ENCODE peak calls at places on chromosome 20, in nine cellular contexts. One of them, this sample, is unnamed.

GRCh38 chr20:45981261-45981660 is 9.3 kb upstream of the ZNF335 start:
- DNase-seq in NCI-H1105: no peak
- DNase-seq in RPMI8226: no peak
- DNase-seq in DND-41: no peak
- DNase-seq in occipital lobe: no peak
- DNase-seq in NCI-H1417: no peak
- DNase-seq in GM13976: no peak
- DNase-seq in left cardiac atrium: no peak
- DNase-seq in stimulated activated CD8-positive, alpha-beta memory T cell treated with anti-CD3 and anti-CD28 coated beads, Interleukin-15, amount 100 ng/mL, for 24 hours: no peak
- DNase-seq in this sample: no peak

GRCh38 chr20:36149469-36149868 is 5.1 kb upstream of the EPB41L1 start:
- DNase-seq in NCI-H1417: no peak
- DNase-seq in occipital lobe: no peak
- DNase-seq in stimulated activated CD8-positive, alpha-beta memory T cell treated with anti-CD3 and anti-CD28 coated beads, Interleukin-15, amount 100 ng/mL, for 24 hours: no peak
- DNase-seq in GM13976: no peak
- DNase-seq in NCI-H1105: no peak
- DNase-seq in left cardiac atrium: peak; percentile 61
- DNase-seq in DND-41: no peak
- DNase-seq in RPMI8226: peak; percentile 58
- DNase-seq in this sample: no peak

GRCh38 chr20:46970937-46971630 is 76.4 kb downstream of the EYA2 start:
- DNase-seq in stimulated activated CD8-positive, alpha-beta memory T cell treated with anti-CD3 and anti-CD28 coated beads, Interleukin-15, amount 100 ng/mL, for 24 hours: no peak
- DNase-seq in NCI-H1105: peak; percentile 58
- DNase-seq in NCI-H1417: peak; percentile 10
- DNase-seq in RPMI8226: no peak
- DNase-seq in DND-41: no peak
- DNase-seq in GM13976: no peak
- DNase-seq in left cardiac atrium: no peak
- DNase-seq in occipital lobe: no peak
- DNase-seq in this sample: peak; percentile 12

GRCh38 chr20:24657878-24658620 is 188.6 kb downstream of the SYNDIG1 start:
- DNase-seq in occipital lobe: no peak
- DNase-seq in NCI-H1417: no peak
- DNase-seq in DND-41: no peak
- DNase-seq in NCI-H1105: no peak
- DNase-seq in RPMI8226: no peak
- DNase-seq in stimulated activated CD8-positive, alpha-beta memory T cell treated with anti-CD3 and anti-CD28 coated beads, Interleukin-15, amount 100 ng/mL, for 24 hours: no peak
- DNase-seq in left cardiac atrium: no peak
- DNase-seq in GM13976: no peak
- DNase-seq in this sample: no peak

GRCh38 chr20:3158968-3159431 is 665 bp downstream of the FASTKD5 start:
- DNase-seq in RPMI8226: no peak
- DNase-seq in left cardiac atrium: no peak
- DNase-seq in NCI-H1417: no peak
- DNase-seq in stimulated activated CD8-positive, alpha-beta memory T cell treated with anti-CD3 and anti-CD28 coated beads, Interleukin-15, amount 100 ng/mL, for 24 hours: no peak
- DNase-seq in GM13976: peak; percentile 38
- DNase-seq in DND-41: peak; percentile 17
- DNase-seq in occipital lobe: no peak
- DNase-seq in NCI-H1105: no peak
- DNase-seq in this sample: no peak

GRCh38 chr20:19620471-19620870 is 137.6 kb upstream of the RIN2 start:
- DNase-seq in DND-41: no peak
- DNase-seq in occipital lobe: no peak
- DNase-seq in left cardiac atrium: no peak
- DNase-seq in RPMI8226: no peak
- DNase-seq in stimulated activated CD8-positive, alpha-beta memory T cell treated with anti-CD3 and anti-CD28 coated beads, Interleukin-15, amount 100 ng/mL, for 24 hours: no peak
- DNase-seq in NCI-H1105: no peak
- DNase-seq in GM13976: no peak
- DNase-seq in NCI-H1417: no peak
- DNase-seq in this sample: no peak

GRCh38 chr20:51009303-51010042 is 13.4 kb downstream of the KCNG1 start:
- DNase-seq in RPMI8226: no peak
- DNase-seq in left cardiac atrium: no peak
- DNase-seq in occipital lobe: no peak
- DNase-seq in NCI-H1417: no peak
- DNase-seq in NCI-H1105: no peak
- DNase-seq in stimulated activated CD8-positive, alpha-beta memory T cell treated with anti-CD3 and anti-CD28 coated beads, Interleukin-15, amount 100 ng/mL, for 24 hours: no peak
- DNase-seq in DND-41: no peak
- DNase-seq in GM13976: no peak
- DNase-seq in this sample: no peak

GRCh38 chr20:51480507-51481270 is 61.8 kb downstream of the NFATC2 start:
- DNase-seq in GM13976: peak; percentile 68
- DNase-seq in NCI-H1105: no peak
- DNase-seq in NCI-H1417: no peak
- DNase-seq in stimulated activated CD8-positive, alpha-beta memory T cell treated with anti-CD3 and anti-CD28 coated beads, Interleukin-15, amount 100 ng/mL, for 24 hours: no peak
- DNase-seq in DND-41: no peak
- DNase-seq in RPMI8226: no peak
- DNase-seq in occipital lobe: no peak
- DNase-seq in left cardiac atrium: no peak
- DNase-seq in this sample: no peak

GRCh38 chr20:4112490-4113420 is 97.4 kb upstream of the RNF24 start:
- DNase-seq in stimulated activated CD8-positive, alpha-beta memory T cell treated with anti-CD3 and anti-CD28 coated beads, Interleukin-15, amount 100 ng/mL, for 24 hours: no peak
- DNase-seq in occipital lobe: no peak
- DNase-seq in NCI-H1105: no peak
- DNase-seq in DND-41: no peak
- DNase-seq in left cardiac atrium: peak; percentile 53
- DNase-seq in NCI-H1417: no peak
- DNase-seq in RPMI8226: peak; percentile 95
- DNase-seq in GM13976: no peak
- DNase-seq in this sample: peak; percentile 36

This sample was measured in renal cortical epithelial cell.